ENCODE peak calls at places on chromosomes 7 and 10, in six cellular contexts. One of them, this sample, is unnamed.

GRCh38 chr7:44881610-44882009 is 3.7 kb downstream of the PURB start:
- DNase-seq in iris pigment epithelial cell: peak; percentile 81
- DNase-seq in left cardiac atrium: no peak
- DNase-seq in activated CD4-positive, alpha-beta T cell treated with anti-CD3 and anti-CD28 coated beads for 1 hour: no peak
- DNase-seq in tibial nerve: no peak
- DNase-seq in epithelial cell of esophagus: peak; percentile 52
- DNase-seq in this sample: no peak

GRCh38 chr10:131249238-131249956 is 62.1 kb downstream of the TCERG1L start:
- DNase-seq in iris pigment epithelial cell: no peak
- DNase-seq in left cardiac atrium: no peak
- DNase-seq in activated CD4-positive, alpha-beta T cell treated with anti-CD3 and anti-CD28 coated beads for 1 hour: no peak
- DNase-seq in tibial nerve: no peak
- DNase-seq in epithelial cell of esophagus: no peak
- DNase-seq in this sample: no peak

GRCh38 chr7:135714534-135715009 is 13.4 kb downstream of the SLC13A4 start:
- DNase-seq in iris pigment epithelial cell: peak; percentile 51
- DNase-seq in left cardiac atrium: no peak
- DNase-seq in activated CD4-positive, alpha-beta T cell treated with anti-CD3 and anti-CD28 coated beads for 1 hour: no peak
- DNase-seq in tibial nerve: no peak
- DNase-seq in epithelial cell of esophagus: peak; percentile 83
- DNase-seq in this sample: peak; percentile 18

GRCh38 chr10:1408656-1409358 is 328.5 kb downstream of the ADARB2 start:
- DNase-seq in iris pigment epithelial cell: no peak
- DNase-seq in left cardiac atrium: no peak
- DNase-seq in activated CD4-positive, alpha-beta T cell treated with anti-CD3 and anti-CD28 coated beads for 1 hour: no peak
- DNase-seq in tibial nerve: no peak
- DNase-seq in epithelial cell of esophagus: no peak
- DNase-seq in this sample: no peak

GRCh38 chr7:32298403-32299132 is 191.6 kb downstream of the LSM5 start:
- DNase-seq in iris pigment epithelial cell: no peak
- DNase-seq in left cardiac atrium: peak; percentile 29
- DNase-seq in activated CD4-positive, alpha-beta T cell treated with anti-CD3 and anti-CD28 coated beads for 1 hour: no peak
- DNase-seq in tibial nerve: no peak
- DNase-seq in epithelial cell of esophagus: peak; percentile 10
- DNase-seq in this sample: peak; percentile 55

GRCh38 chr7:1892011-1892965 is 222.2 kb downstream of the ELFN1 start:
- DNase-seq in iris pigment epithelial cell: no peak
- DNase-seq in left cardiac atrium: no peak
- DNase-seq in activated CD4-positive, alpha-beta T cell treated with anti-CD3 and anti-CD28 coated beads for 1 hour: no peak
- DNase-seq in tibial nerve: no peak
- DNase-seq in epithelial cell of esophagus: peak; percentile 51
- DNase-seq in this sample: no peak

GRCh38 chr7:142030294-142030693 is 34.6 kb downstream of the MGAM start:
- DNase-seq in iris pigment epithelial cell: peak; percentile 31
- DNase-seq in left cardiac atrium: no peak
- DNase-seq in activated CD4-positive, alpha-beta T cell treated with anti-CD3 and anti-CD28 coated beads for 1 hour: no peak
- DNase-seq in tibial nerve: no peak
- DNase-seq in epithelial cell of esophagus: peak; percentile 73
- DNase-seq in this sample: no peak

GRCh38 chr10:74925716-74926115 is 99.3 kb downstream of the KAT6B start:
- DNase-seq in iris pigment epithelial cell: no peak
- DNase-seq in left cardiac atrium: no peak
- DNase-seq in activated CD4-positive, alpha-beta T cell treated with anti-CD3 and anti-CD28 coated beads for 1 hour: no peak
- DNase-seq in tibial nerve: no peak
- DNase-seq in epithelial cell of esophagus: no peak
- DNase-seq in this sample: no peak

GRCh38 chr7:90552521-90552920 is 43.6 kb upstream of the CDK14 start:
- DNase-seq in iris pigment epithelial cell: peak; percentile 31
- DNase-seq in left cardiac atrium: no peak
- DNase-seq in activated CD4-positive, alpha-beta T cell treated with anti-CD3 and anti-CD28 coated beads for 1 hour: no peak
- DNase-seq in tibial nerve: no peak
- DNase-seq in epithelial cell of esophagus: peak; percentile 52
- DNase-seq in this sample: no peak

GRCh38 chr7:12620371-12620770 is 49.9 kb downstream of the SCIN start:
- DNase-seq in iris pigment epithelial cell: peak; percentile 4
- DNase-seq in left cardiac atrium: no peak
- DNase-seq in activated CD4-positive, alpha-beta T cell treated with anti-CD3 and anti-CD28 coated beads for 1 hour: no peak
- DNase-seq in tibial nerve: no peak
- DNase-seq in epithelial cell of esophagus: no peak
- DNase-seq in this sample: no peak